ENCODE peak calls at places on chromosomes 11 and 22, in four cellular contexts. L is A549, B is GM12878, J is K562. U is an unnamed sample.

GRCh38 chr11:497565-498296 is 9.3 kb downstream of the RNH1 start:
- DNase-seq in J (no peak), B (no peak), L (no peak), U (no peak)

GRCh38 chr11:76123243-76123642 is 83.1 kb downstream of the WNT11 start:
- DNase-seq in B (no peak), L (no peak), J (no peak), U (no peak)

GRCh38 chr11:44470849-44471248 is 94.6 kb upstream of the CD82 start:
- DNase-seq in B (no peak), L (no peak), J (no peak), U (no peak)

GRCh38 chr11:8301622-8302021 is 37.9 kb upstream of the LMO1 start:
- DNase-seq in J (no peak), L (no peak), B (no peak), U (no peak)

GRCh38 chr11:96341237-96342130 is 1.5 kb downstream of the MAML2 start:
- DNase-seq in B (no peak), L (no peak), J (peak), U (peak)

GRCh38 chr11:27291302-27291889 is 71.6 kb downstream of the CCDC34 start:
- DNase-seq in B (no peak), L (no peak), J (no peak), U (no peak)

GRCh38 chr11:60281482-60281881 is 1.0 kb downstream of the MS4A4A start:
- DNase-seq in L (no peak), B (no peak), J (no peak), U (no peak)

GRCh38 chr22:30561402-30562154 is 12.9 kb downstream of the GAL3ST1 start:
- DNase-seq in L (no peak), J (no peak), B (no peak), U (no peak)

GRCh38 chr22:18947905-18948304 is 11.8 kb upstream of the PRODH start:
- DNase-seq in J (no peak), L (no peak), B (no peak), U (no peak)

GRCh38 chr11:113113801-113114451 is 152.7 kb downstream of the NCAM1 start:
- DNase-seq in L (no peak), B (no peak), J (no peak), U (no peak)

GRCh38 chr11:123590296-123590912 is 64.0 kb downstream of the SCN3B start:
- DNase-seq in L (peak), B (no peak), J (no peak), U (peak)

GRCh38 chr22:19816372-19817119 is 38.1 kb downstream of the GNB1L start:
- DNase-seq in J (no peak), B (no peak), L (no peak), U (no peak)

GRCh38 chr22:30763815-30764686 is 69.4 kb downstream of the OSBP2 start:
- DNase-seq in L (peak), B (no peak), J (peak), U (peak)

GRCh38 chr11:118060879-118061278 is 16.0 kb upstream of the TMPRSS4 start:
- DNase-seq in B (no peak), J (peak), L (no peak), U (no peak)

GRCh38 chr22:31893460-31893859 is 50.9 kb upstream of the YWHAH start:
- DNase-seq in L (no peak), B (no peak), J (no peak), U (peak)

GRCh38 chr22:20783844-20784723 is 10.2 kb downstream of the SERPIND1 start:
- DNase-seq in J (peak), L (peak), B (peak), U (peak)

GRCh38 chr11:44256673-44257291 is 53.2 kb downstream of the ALX4 start:
- DNase-seq in B (no peak), L (no peak), J (peak), U (peak)

GRCh38 chr11:125494601-125494986 is 1.5 kb downstream of the FEZ1 start:
- DNase-seq in B (no peak), J (no peak), L (no peak), U (no peak)

GRCh38 chr22:50170453-50171318 is at the start of gene PANX2:
- DNase-seq in B (no peak), L (no peak), J (no peak), U (no peak)

GRCh38 chr22:22196018-22196533 is 48.5 kb upstream of the VPREB1 start:
- DNase-seq in B (no peak), J (no peak), L (no peak), U (no peak)

GRCh38 chr11:75265851-75266531 is 25.4 kb downstream of the TPBGL start:
- DNase-seq in B (no peak), J (no peak), L (no peak), U (peak)

GRCh38 chr22:32957093-32957835 is 100.9 kb downstream of the SYN3 start:
- DNase-seq in B (no peak), J (no peak), L (no peak), U (no peak)

GRCh38 chr11:117097567-117098268 is 510 bp downstream of the SIK3 start:
- DNase-seq in J (peak), L (peak), B (no peak), U (no peak)

GRCh38 chr11:19918302-19919049 is 205.8 kb downstream of the NAV2 start:
- DNase-seq in B (no peak), L (no peak), J (no peak), U (no peak)

GRCh38 chr11:48162197-48162886 is 54.3 kb upstream of the OR4B1 start:
- DNase-seq in L (no peak), B (no peak), J (no peak), U (no peak)

GRCh38 chr22:36435516-36436415 is 45.7 kb downstream of the TXN2 start:
- DNase-seq in B (peak), L (no peak), J (no peak), U (peak)

GRCh38 chr11:78313181-78313788 is 104.3 kb downstream of the GAB2 start:
- DNase-seq in L (no peak), B (no peak), J (no peak), U (peak)

GRCh38 chr22:19187716-19188563 is 9.4 kb upstream of the SLC25A1 start:
- DNase-seq in B (no peak), J (no peak), L (no peak), U (no peak)

GRCh38 chr22:39364646-39365405 is 15.0 kb downstream of the SYNGR1 start:
- DNase-seq in L (no peak), J (no peak), B (no peak), U (no peak)

GRCh38 chr11:3803726-3804510 is 4.4 kb upstream of the PGAP2 start:
- DNase-seq in B (no peak), J (no peak), L (no peak), U (no peak)

GRCh38 chr11:127925430-127925829 is 661.9 kb downstream of the ETS1 start:
- DNase-seq in J (no peak), L (no peak), B (no peak), U (no peak)

GRCh38 chr11:69721745-69722144 is 17.9 kb upstream of the FGF19 start:
- DNase-seq in B (no peak), L (no peak), J (no peak), U (no peak)

GRCh38 chr11:706439-706956 is 467 bp downstream of the EPS8L2 start:
- DNase-seq in B (no peak), J (no peak), L (peak), U (no peak)

GRCh38 chr11:8371516-8371884 is 107.8 kb upstream of the LMO1 start:
- DNase-seq in J (no peak), L (no peak), B (no peak), U (no peak)

GRCh38 chr22:41830174-41830573 is 2.7 kb upstream of the SREBF2 start:
- DNase-seq in B (no peak), L (no peak), J (no peak), U (no peak)

GRCh38 chr11:26620282-26621045 is 48.4 kb upstream of the MUC15 start:
- DNase-seq in J (no peak), B (no peak), L (no peak), U (no peak)

DNA sequence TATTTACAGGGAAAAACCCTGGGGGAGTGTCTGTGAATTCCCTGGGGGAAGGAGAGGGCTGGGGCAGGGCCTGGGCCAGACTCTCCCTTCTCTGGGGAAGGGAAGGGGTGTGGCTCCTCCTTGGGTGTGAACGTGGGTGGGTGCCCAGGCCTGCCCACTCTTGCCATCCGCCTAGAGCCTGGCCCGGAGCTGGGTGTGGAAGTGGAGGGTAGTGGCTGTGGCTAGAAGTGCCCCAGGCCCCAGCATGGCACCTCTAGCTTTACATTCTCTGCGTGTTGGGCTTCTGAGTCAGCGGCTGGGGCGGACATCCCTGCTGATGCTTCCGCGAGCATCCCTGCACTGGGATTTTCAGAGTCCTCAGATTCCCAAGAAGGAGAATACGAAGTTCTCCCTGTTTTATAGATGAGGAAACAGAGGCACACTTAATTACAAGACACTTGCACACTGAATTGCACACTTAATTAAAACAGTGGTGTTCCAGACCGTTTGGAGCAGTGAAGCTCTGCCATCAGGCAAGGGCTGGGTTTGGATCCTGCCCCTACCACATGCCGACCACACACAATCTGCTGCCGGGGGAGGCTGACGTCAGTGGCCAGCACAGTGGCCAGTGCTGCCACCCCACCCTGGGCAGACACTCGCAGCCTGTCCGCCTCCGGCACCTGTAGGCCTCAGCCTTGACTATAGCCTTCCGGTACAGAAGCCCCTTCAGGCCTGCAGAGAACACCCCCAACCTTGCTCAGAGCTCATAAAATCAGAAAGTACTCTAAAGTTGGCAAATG is 7.6 kb downstream of the BAD start:
- DNase-seq in J (no peak), B (no peak), L (peak), U (no peak)
- TF ChIP-seq CHD4 in J (no peak), B (no peak), L (no peak), U (no peak)

GRCh38 chr11:35550374-35551036 is 25.1 kb upstream of the PAMR1 start:
- DNase-seq in J (no peak), L (no peak), B (no peak), U (no peak)
- TF ChIP-seq CHD4 in J (no peak), L (no peak), B (no peak), U (no peak)

GRCh38 chr11:108512706-108513105 is 14.5 kb upstream of the POGLUT3 start:
- DNase-seq in B (no peak), L (no peak), J (no peak), U (no peak)

GRCh38 chr11:108516125-108516524 is 17.9 kb upstream of the POGLUT3 start:
- DNase-seq in L (no peak), B (no peak), J (no peak), U (no peak)

GRCh38 chr11:108508653-108509593 is 10.7 kb upstream of the POGLUT3 start:
- DNase-seq in J (no peak), L (no peak), B (no peak), U (no peak)

GRCh38 chr11:108511851-108512474 is 13.8 kb upstream of the POGLUT3 start:
- DNase-seq in B (no peak), L (no peak), J (no peak), U (no peak)
- TF ChIP-seq CHD4 in B (no peak), L (no peak), J (no peak), U (no peak)

DNA sequence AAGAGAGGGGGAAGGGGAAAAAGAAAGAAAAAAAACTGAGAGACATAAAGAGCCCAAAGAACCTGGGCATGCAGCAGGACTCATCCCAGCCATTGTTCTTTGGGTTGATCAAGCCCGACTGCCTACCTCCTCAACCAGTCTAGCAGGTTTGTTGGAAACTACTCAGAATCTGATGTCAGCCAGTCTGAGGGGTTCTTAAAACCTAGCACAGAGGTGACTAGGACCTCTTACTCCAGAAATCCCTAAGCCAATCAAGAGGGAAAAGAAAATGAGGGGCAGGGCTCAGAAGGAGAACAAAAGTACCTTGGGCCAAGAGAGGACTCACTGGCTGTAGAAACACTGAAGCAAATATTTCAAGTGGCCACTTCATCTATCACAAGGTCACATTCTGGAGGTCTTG is 228.0 kb downstream of the AASDHPPT start:
- DNase-seq in J (no peak), B (no peak), L (no peak), U (no peak)
- TF ChIP-seq CHD4 in J (no peak), B (no peak), L (no peak), U (no peak)